ENCODE peak calls at places on chromosomes 16 and 17, in four cellular contexts. O is cardiac muscle cell, B is RWPE1, I is activated B cell treated with CpG ODN at 0.5 μM for 24 hours. Z is an unnamed sample.

GRCh38 chr17:29709861-29710849 is 87.4 kb upstream of the CORO6 start:
- DNase-seq in O (peak), B (no peak), I (no peak), Z (no peak)

GRCh38 chr17:21066394-21066793 is 23.6 kb upstream of the USP22 start:
- DNase-seq in O (no peak), B (no peak), I (no peak), Z (no peak)

GRCh38 chr16:28585674-28586073 is 11.2 kb downstream of the SULT1A2 start:
- DNase-seq in O (no peak), B (no peak), I (no peak), Z (no peak)

GRCh38 chr16:88989852-88990547 is 13.0 kb upstream of the CBFA2T3 start:
- DNase-seq in O (no peak), B (no peak), I (no peak), Z (no peak)

GRCh38 chr17:41333098-41333497 is 17.5 kb downstream of the KRT33A start:
- DNase-seq in O (no peak), B (no peak), I (no peak), Z (no peak)

GRCh38 chr16:79301036-79301435 is 299.5 kb downstream of the MAF start:
- DNase-seq in O (no peak), B (no peak), I (no peak), Z (no peak)

GRCh38 chr17:7167832-7168231 is 11.3 kb downstream of the ASGR1 start:
- DNase-seq in O (peak), B (no peak), I (no peak), Z (no peak)

GRCh38 chr16:3993052-3993785 is 112.7 kb upstream of the CREBBP start:
- DNase-seq in O (no peak), B (no peak), I (no peak), Z (no peak)

GRCh38 chr17:79126139-79126538 is 51.5 kb downstream of the ENGASE start:
- DNase-seq in O (peak), B (no peak), I (no peak), Z (no peak)

GRCh38 chr17:52147431-52147830 is 11.1 kb downstream of the CA10 start:
- DNase-seq in O (no peak), B (no peak), I (no peak), Z (no peak)
- TF ChIP-seq CTCF in O (no peak), B (no peak), I (no peak), Z (no peak)

GRCh38 chr16:67270931-67271338 is 8.4 kb upstream of the PLEKHG4 start:
- DNase-seq in O (no peak), B (no peak), I (no peak), Z (no peak)
- TF ChIP-seq CTCF in O (no peak), B (no peak), I (no peak), Z (no peak)

GRCh38 chr16:84043486-84044107 is 1.0 kb upstream of the SLC38A8 start:
- DNase-seq in O (no peak), B (no peak), I (no peak), Z (no peak)

GRCh38 chr16:84042308-84042878 is at the start of gene SLC38A8:
- DNase-seq in O (no peak), B (no peak), I (no peak), Z (no peak)

GRCh38 chr16:84042879-84043485 is 387 bp upstream of the SLC38A8 start:
- DNase-seq in O (no peak), B (no peak), I (no peak), Z (peak)

GRCh38 chr16:84045001-84045817 is 2.6 kb upstream of the SLC38A8 start:
- DNase-seq in O (no peak), B (no peak), I (no peak), Z (no peak)

DNA sequence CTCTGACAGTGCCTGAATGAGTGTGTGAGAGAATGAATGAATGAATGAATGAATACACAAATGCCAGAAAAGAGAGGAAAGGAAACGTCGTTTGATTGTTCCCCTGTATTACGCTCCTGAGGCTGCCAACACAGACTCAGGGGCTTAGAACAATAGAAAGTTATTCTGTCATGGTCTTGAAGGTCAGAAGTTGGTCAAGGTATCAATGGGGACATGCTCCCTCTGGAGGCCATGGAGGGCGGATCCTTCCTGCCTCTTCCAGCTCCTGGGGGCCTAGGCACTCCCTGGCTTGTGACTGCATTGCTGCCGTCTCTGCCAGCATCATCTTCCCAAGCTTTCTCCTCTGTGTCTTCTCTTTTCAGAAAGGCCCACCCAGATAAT is 1.5 kb upstream of the SLC38A8 start:
- DNase-seq in O (peak), B (no peak), I (no peak), Z (no peak)
- TF ChIP-seq CTCF in O (peak), B (no peak), I (no peak), Z (peak)

GRCh38 chr16:67893791-67894399 is 841 bp downstream of the PSKH1 start:
- DNase-seq in O (no peak), B (peak), I (no peak), Z (no peak)

GRCh38 chr16:67892375-67892774 is 679 bp upstream of the PSKH1 start:
- DNase-seq in O (no peak), B (no peak), I (no peak), Z (no peak)

GRCh38 chr16:67888311-67888710 is 3.6 kb downstream of the NRN1L start:
- DNase-seq in O (no peak), B (no peak), I (no peak), Z (no peak)

GRCh38 chr16:67897231-67897630 is 4.2 kb downstream of the PSKH1 start:
- DNase-seq in O (peak), B (no peak), I (no peak), Z (no peak)

DNA sequence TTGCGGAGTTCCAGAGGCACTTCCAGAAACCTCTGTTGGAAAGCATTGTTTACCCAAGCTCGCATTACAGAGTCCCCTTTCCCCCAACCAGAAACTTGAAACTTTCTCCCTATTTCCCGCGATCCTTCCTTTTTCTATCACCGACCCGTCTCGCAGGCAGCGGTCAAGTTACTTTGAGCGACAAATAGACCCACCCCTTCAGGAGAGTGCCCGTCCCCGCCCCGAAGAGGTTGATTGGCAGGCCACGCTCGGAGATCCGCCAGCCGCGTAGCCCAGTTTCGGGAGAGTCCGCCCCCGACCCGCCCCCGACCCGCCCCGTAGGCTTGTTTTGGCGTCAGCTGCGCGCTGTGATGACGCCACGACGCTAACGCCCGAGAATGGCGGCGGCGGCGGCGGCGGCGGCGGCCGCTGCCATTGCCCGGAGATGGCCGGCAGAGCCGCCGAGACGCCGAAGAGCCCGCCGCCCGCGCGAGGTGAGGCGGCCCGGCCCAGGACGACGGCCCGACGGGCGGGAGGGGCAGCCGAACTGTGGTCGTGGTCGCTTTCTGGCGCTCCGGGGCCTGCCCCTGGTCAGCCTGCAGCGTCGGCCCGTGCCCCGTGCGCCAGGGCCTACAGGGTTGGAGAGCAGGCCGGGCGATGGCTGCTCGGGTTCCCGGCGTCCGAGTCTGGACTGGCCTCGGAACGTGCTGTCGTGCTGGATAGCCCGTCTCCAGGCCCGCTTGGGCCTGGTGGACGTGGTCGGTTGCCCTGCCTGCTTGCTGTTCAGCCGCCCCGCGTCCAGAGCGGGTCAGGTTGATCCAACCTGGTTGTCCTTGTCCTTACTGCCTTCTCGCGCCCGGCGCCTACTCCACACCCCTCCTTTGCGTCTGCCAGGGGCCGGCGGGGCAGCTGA is at the start of gene PSKH1:
- DNase-seq in O (peak), B (peak), I (peak), Z (peak)
- TF ChIP-seq CTCF in O (no peak), B (no peak), I (no peak), Z (no peak)

DNA sequence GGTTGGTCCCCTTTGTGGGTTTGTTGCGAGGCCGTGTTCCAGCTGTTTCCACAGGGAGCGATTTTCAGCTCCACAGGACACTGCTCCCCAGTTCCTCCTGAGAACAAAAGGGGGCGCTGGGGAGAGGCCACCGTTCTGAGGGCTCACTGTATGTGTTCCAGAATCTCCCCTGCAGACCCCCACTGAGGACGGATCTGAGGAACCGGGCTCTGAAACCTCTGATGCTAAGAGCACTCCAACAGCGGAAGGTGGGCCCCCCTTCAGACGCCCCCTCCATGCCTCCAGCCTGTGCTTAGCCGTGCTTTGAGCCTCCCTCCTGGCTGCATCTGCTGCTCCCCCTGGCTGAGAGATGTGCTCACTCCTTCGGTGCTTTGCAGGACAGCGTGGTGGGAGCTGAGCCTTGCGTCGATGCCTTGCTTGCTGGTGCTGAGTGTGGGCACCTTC is 27.3 kb upstream of the STH start:
- DNase-seq in O (no peak), B (no peak), I (no peak), Z (no peak)
- TF ChIP-seq CTCF in O (no peak), B (no peak), I (no peak), Z (peak)

GRCh38 chr17:3915642-3916012 is 638 bp downstream of the P2RX1 start:
- DNase-seq in O (no peak), B (no peak), I (peak), Z (no peak)
- TF ChIP-seq CTCF in O (no peak), B (no peak), I (no peak), Z (no peak)

DNA sequence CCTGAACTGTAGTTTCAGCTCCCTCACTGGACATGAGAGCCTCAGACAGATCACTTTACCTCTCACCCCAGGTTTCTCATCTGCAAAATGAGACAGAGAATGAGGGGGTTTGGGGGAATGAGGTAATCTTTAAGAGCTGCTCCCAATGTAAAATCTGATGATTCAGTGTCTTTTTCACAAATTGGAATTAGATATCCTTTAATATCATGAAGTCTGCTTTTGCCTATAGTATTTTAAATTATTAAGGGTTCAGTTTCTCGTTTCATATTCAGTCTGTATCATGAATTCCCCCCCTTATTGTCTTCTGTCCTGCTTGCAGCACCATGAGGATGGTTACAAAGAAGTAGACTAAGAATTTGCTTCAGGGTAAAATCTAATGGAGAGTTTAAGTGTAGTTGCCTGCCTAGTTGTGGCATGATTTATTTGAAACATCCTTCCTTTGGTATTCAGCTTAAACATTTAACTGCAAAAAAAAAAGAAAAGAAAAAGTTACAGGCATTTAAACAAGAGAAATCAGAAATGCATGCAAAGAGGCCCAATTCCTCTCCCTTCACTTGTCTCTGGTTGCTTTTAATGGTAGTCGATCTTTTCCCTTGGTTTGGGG is 77.3 kb downstream of the WNT3 start:
- DNase-seq in O (no peak), B (no peak), I (no peak), Z (no peak)
- TF ChIP-seq CTCF in O (no peak), B (no peak), I (no peak), Z (no peak)

DNA sequence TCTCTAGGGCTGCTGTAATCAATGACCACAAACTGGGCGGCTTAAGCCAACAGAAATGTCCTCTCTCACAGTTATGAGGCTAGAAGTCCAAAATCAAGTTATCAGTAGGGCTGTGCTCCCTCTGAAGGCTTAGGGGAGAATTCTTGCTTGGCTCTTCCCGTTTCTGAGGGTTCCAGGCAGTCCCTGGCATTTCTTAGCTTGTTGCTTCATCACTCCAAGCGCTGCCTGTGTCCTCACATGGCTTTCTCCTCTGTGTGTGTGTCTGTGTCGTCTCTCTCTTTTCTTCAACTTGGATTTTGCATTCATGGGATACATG is 13.7 kb upstream of the CDC42EP4 start:
- DNase-seq in O (peak), B (no peak), I (no peak), Z (no peak)
- TF ChIP-seq CTCF in O (peak), B (no peak), I (no peak), Z (no peak)

Z was measured in nephron progenitor cell.